ENCODE peak calls at places on chromosome 2, in six cellular contexts. V, U, H, R, Z and J are unnamed samples.

GRCh38 chr2:30232027-30232800 is 880 bp downstream of the LBH start:
- DNase-seq in Z (no peak), R (peak; percentile 45), H (no peak), V (peak; percentile 47), U (no peak), J (peak; percentile 52)

GRCh38 chr2:11128258-11128951 is 26.9 kb upstream of the SLC66A3 start:
- DNase-seq in V (no peak), R (no peak), H (peak; percentile 92), Z (no peak), U (no peak), J (no peak)

GRCh38 chr2:3730646-3731045 is 27.3 kb downstream of the DCDC2C start:
- DNase-seq in U (no peak), V (no peak), R (no peak), Z (no peak), H (no peak), J (no peak)

GRCh38 chr2:5766051-5766450 is 73.9 kb downstream of the SOX11 start:
- DNase-seq in Z (no peak), V (no peak), R (no peak), U (no peak), H (no peak), J (no peak)

GRCh38 chr2:69703189-69703588 is 38.7 kb upstream of the ANXA4 start:
- DNase-seq in R (peak; percentile 88), V (no peak), Z (no peak), U (no peak), H (no peak), J (no peak)

GRCh38 chr2:47536696-47537095 is 133.7 kb downstream of the MSH2 start:
- DNase-seq in U (no peak), H (no peak), Z (no peak), V (no peak), R (no peak), J (no peak)

GRCh38 chr2:19361325-19361990 is 3.0 kb upstream of the OSR1 start:
- DNase-seq in V (no peak), Z (no peak), U (no peak), R (no peak), H (peak; percentile 33), J (no peak)

GRCh38 chr2:219245148-219245898 is at the start of the genes GLB1L and STK16:
- DNase-seq in H (peak; percentile 91), R (peak; percentile 95), Z (peak; percentile 75), U (peak; percentile 89), V (peak; percentile 94), J (peak; percentile 89)

GRCh38 chr2:191384829-191385228 is 139.6 kb downstream of the MYO1B start:
- DNase-seq in V (no peak), Z (no peak), H (peak; percentile 46), U (no peak), R (no peak), J (no peak)

GRCh38 chr2:185891403-185891802 is 152.8 kb downstream of the FSIP2 start:
- DNase-seq in Z (no peak), U (peak; percentile 53), R (no peak), V (no peak), H (no peak), J (no peak)

GRCh38 chr2:10947005-10947440 is 35.3 kb downstream of the KCNF1 start:
- DNase-seq in Z (no peak), R (peak; percentile 14), V (no peak), H (no peak), U (no peak), J (no peak)

GRCh38 chr2:132668986-132669853 is 785 bp downstream of the LYPD1 start:
- DNase-seq in V (no peak), R (no peak), U (no peak), H (peak; percentile 42), Z (no peak), J (no peak)

GRCh38 chr2:41283079-41283765 is 764.6 kb upstream of the PKDCC start:
- DNase-seq in R (no peak), V (no peak), U (no peak), Z (no peak), H (no peak), J (no peak)

GRCh38 chr2:170266358-170266757 is 88.4 kb downstream of the MYO3B start:
- DNase-seq in Z (no peak), V (no peak), U (no peak), R (no peak), H (no peak), J (no peak)

GRCh38 chr2:214489181-214489580 is 78.3 kb downstream of the VWC2L start:
- DNase-seq in H (no peak), V (no peak), R (no peak), Z (no peak), U (no peak), J (no peak)

GRCh38 chr2:215969131-215969841 is 44.1 kb downstream of the MREG start:
- DNase-seq in R (no peak), V (no peak), H (no peak), Z (no peak), U (no peak), J (no peak)

GRCh38 chr2:226554726-226555125 is 244.9 kb downstream of the IRS1 start:
- DNase-seq in V (no peak), R (no peak), H (no peak), U (no peak), Z (no peak), J (no peak)

GRCh38 chr2:26581266-26581990 is 59.7 kb downstream of the CIB4 start:
- DNase-seq in H (no peak), U (no peak), Z (no peak), V (no peak), R (no peak), J (no peak)

GRCh38 chr2:135245055-135245454 is 193.0 kb downstream of the RAB3GAP1 start:
- DNase-seq in V (no peak), R (peak; percentile 30), U (peak; percentile 16), Z (no peak), H (peak; percentile 92), J (peak; percentile 20)

GRCh38 chr2:39902103-39902502 is 123.0 kb upstream of the THUMPD2 start:
- DNase-seq in Z (no peak), U (no peak), V (no peak), H (no peak), R (no peak), J (no peak)

GRCh38 chr2:156458229-156458584 is 22.0 kb downstream of the GPD2 start:
- DNase-seq in Z (no peak), U (no peak), R (no peak), H (no peak), V (no peak), J (no peak)

GRCh38 chr2:172783091-172783898 is 47.6 kb downstream of the RAPGEF4 start:
- DNase-seq in U (peak; percentile 45), Z (no peak), H (peak; percentile 78), R (peak; percentile 51), V (no peak), J (no peak)

GRCh38 chr2:218397502-218398436 is 1.9 kb upstream of the CTDSP1 start:
- DNase-seq in U (peak; percentile 90), Z (peak; percentile 46), V (peak; percentile 65), H (peak; percentile 57), R (peak; percentile 93), J (peak; percentile 66)

GRCh38 chr2:112143150-112143549 is 5.0 kb downstream of the FBLN7 start:
- DNase-seq in V (no peak), H (no peak), U (no peak), R (no peak), Z (no peak), J (no peak)

GRCh38 chr2:44707945-44708645 is 233.4 kb upstream of the SIX3 start:
- DNase-seq in V (no peak), U (no peak), Z (peak; percentile 25), H (peak; percentile 45), R (peak; percentile 83), J (no peak)

DNA sequence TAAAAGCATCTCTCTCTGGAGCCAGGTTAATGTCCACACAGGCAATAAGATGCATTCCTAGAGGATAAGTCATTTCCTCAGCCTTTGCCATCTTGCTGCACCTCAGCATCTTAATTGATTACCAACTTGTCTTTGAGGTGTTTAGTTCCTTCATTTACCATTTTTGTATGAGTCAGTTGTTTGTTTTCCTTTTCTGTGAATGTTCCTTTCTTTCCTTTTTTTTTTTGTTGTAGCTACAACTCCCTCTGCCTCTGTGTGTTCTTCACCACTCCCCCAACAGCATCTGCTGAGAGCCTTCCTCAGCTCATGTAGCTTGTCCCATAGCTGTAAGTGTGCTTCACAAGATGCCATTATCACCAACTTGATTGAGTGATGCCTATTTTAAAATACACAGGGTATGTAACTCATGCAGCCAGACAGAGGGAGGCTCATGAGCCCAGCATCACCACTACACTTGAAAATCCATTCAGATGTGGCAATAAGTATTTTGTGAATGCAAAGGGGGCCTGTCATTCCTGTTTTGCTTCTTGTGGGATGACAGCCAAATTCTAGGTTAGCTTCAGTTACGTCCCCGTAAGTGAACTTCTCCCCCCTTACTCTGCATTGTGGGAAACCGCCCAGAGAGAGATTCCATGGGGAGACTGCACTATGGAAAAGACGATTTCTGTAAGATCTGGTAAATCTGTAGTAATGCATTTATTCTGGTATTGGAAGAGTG is 315.9 kb upstream of the ZEB2 start:
- DNase-seq in U (no peak), V (no peak), R (no peak), H (peak; percentile 33), Z (no peak), J (no peak)
- TF ChIP-seq MYC in U (no peak), V (no peak), R (no peak), H (no peak), Z (no peak), J (no peak)

GRCh38 chr2:113156278-113157107 is 17.3 kb upstream of the PSD4 start:
- DNase-seq in R (no peak), H (no peak), V (no peak), U (peak; percentile 85), Z (no peak), J (no peak)
- TF ChIP-seq MYC in R (no peak), H (no peak), V (no peak), U (no peak), Z (no peak), J (no peak)

DNA sequence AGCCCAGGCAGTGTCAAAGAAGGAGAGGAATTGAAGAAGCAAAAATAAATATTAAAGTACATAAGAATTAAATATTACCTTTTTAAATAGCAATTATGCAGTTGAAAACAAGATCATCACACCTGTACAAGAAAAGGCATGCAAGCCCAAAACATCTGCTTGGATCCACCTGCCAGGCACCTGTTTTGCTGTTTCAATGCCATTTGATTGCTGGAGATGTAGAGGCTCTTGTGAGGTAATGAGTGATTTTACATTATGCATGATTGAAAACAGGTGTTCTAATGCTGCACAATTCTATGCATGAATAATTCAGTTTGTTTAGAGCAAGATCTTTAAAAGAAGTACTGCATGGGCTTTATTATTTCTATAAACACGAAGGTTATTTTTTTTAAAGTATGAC is 700.6 kb upstream of the ZEB2 start:
- DNase-seq in R (no peak), U (no peak), H (no peak), V (no peak), Z (no peak), J (no peak)
- TF ChIP-seq MYC in R (no peak), U (no peak), H (no peak), V (no peak), Z (no peak), J (no peak)

DNA sequence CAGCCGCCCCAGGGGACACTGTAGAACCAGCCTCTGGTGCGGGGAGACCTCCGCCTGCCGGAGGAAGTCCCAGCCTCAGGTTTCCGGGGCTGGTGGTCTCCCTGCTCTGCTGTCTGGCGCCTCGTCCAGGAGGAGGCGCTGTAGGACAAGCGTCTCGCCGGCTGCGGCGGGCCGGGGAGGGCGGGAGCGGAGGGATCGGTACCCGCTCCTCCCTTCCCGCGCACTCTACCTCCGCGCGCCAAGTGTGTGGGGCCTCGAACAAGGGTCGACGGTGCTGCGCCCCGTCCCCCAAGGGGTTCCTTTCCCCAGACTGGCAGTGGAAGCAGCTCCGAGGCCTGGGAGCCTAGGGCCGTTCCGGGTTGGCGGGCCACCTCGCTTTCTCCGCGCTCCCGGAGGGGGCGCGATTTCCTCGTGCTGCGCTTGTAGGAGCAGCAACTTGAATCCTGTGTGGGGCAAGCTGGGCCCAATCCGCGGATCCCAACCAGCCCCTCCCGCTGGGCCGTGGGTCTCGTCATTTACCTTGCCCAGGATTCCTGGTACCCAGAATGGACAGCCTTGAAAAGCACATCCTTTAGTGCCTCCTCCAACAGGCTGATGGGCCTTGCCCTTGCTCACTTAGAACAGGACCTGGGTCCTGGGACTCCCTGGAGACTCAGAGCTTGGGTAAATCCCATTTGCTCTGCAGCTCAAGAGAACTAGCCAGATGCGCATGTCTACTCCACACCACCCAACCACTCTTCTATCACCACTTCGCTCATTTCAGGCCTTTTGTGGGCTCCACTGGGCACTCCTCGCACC is 10.6 kb upstream of the HOXD4 start:
- DNase-seq in H (peak; percentile 82), R (peak; percentile 83), V (peak; percentile 84), Z (peak; percentile 24), U (peak; percentile 60), J (peak; percentile 95)
- TF ChIP-seq MYC in H (no peak), R (no peak), V (no peak), Z (no peak), U (peak; percentile 58), J (no peak)